ENCODE peak calls at places on chromosomes 7 and 10, in seven cellular contexts. S is GM12891, L is endothelial cell of umbilical vein, D is GM23338, T is Panc1, X is sigmoid colon, V is spleen. O is an unnamed sample.
A peak's percentile ranks its signal among the peaks of the same experiment; 100 is the strongest.

GRCh38 chr10:52423369-52423768 is 109.3 kb downstream of the DKK1 start:
- DNase-seq in S (no peak), L (no peak), D (no peak), T (no peak), X (no peak), V (no peak), O (no peak)

GRCh38 chr10:6207658-6208057 is 4.9 kb downstream of the PFKFB3 start:
- DNase-seq in S (no peak), L (no peak), D (no peak), T (no peak), X (no peak), V (no peak), O (no peak)

GRCh38 chr10:33441561-33441960 is 107.1 kb upstream of the NRP1 start:
- DNase-seq in S (no peak), L (no peak), D (peak; percentile 3), T (no peak), X (no peak), V (no peak), O (no peak)

GRCh38 chr10:63491558-63492316 is 26.0 kb upstream of the JMJD1C start:
- DNase-seq in S (no peak), L (no peak), D (peak; percentile 24), T (no peak), X (peak; percentile 70), V (no peak), O (peak; percentile 61)

GRCh38 chr10:84493951-84494848 is 165.8 kb downstream of the CCSER2 start:
- DNase-seq in S (no peak), L (peak; percentile 67), D (no peak), T (peak; percentile 60), X (no peak), V (no peak), O (no peak)

GRCh38 chr7:13946181-13946580 is 43.3 kb downstream of the ETV1 start:
- DNase-seq in S (no peak), L (no peak), D (no peak), T (no peak), X (no peak), V (no peak), O (no peak)

GRCh38 chr7:149497467-149498261 is at the start of gene ZNF746:
- DNase-seq in S (peak; percentile 97), L (peak; percentile 56), D (peak; percentile 92), T (no peak), X (peak; percentile 89), V (peak; percentile 98), O (peak; percentile 92)

GRCh38 chr7:31744294-31744874 is 57.4 kb downstream of the PPP1R17 start:
- DNase-seq in S (peak; percentile 13), L (peak; percentile 79), D (peak; percentile 81), T (peak; percentile 59), X (peak; percentile 76), V (no peak), O (no peak)

GRCh38 chr10:61294131-61294530 is 159.1 kb downstream of the TMEM26 start:
- DNase-seq in S (no peak), L (no peak), D (no peak), T (no peak), X (no peak), V (no peak), O (no peak)

GRCh38 chr10:79434816-79435215 is 10.6 kb downstream of the ZCCHC24 start:
- DNase-seq in S (no peak), L (peak; percentile 65), D (no peak), T (no peak), X (peak; percentile 83), V (peak; percentile 32), O (no peak)

GRCh38 chr10:132407243-132407746 is 10.3 kb downstream of the PWWP2B start:
- DNase-seq in S (no peak), L (no peak), D (no peak), T (no peak), X (no peak), V (no peak), O (peak; percentile 92)
- TF ChIP-seq POLR2AphosphoS5 in S (no peak), L (no peak), D (no peak), T (no peak), X (no peak), V (peak; percentile 62), O (no peak)

DNA sequence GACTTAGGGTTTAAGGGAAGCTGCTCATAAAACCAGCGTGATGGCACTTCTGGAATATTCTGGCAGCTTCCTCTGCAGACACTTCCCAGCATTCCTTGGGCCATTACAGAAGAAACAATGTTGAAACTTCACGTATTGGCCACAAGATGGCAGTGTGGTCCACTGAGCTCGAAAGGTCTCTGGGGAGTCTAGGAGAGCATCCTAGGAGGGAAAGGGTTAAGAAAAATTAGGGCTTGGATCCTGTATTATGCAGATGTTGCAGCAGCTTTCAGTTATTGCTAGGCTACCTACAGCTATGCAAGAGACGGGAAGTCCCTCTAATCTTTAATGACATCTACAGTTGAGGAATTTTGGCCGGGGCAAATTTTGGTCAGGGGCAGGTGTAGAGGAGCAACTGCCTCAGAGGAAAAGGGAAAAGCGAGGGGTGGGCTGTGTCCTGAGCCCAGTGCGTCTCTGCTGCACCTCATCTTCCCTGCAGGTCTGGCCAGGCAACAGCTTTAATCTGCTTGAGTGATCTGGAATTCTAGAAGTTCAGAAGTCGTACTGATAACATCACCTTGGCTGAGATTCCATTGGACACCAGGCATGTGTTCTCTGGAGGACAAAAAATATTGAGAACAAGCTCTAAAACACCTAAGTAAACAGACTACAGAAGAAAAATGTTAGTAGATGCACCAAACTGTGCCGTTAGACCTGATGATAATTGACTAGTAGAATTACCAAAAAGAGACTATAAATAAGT is 220.8 kb upstream of the PRSS58 start:
- DNase-seq in S (no peak), L (peak; percentile 56), D (peak; percentile 65), T (no peak), X (no peak), V (no peak), O (peak; percentile 57)
- TF ChIP-seq POLR2AphosphoS5 in S (no peak), L (no peak), D (no peak), T (no peak), X (no peak), V (no peak), O (peak; percentile 27)

DNA sequence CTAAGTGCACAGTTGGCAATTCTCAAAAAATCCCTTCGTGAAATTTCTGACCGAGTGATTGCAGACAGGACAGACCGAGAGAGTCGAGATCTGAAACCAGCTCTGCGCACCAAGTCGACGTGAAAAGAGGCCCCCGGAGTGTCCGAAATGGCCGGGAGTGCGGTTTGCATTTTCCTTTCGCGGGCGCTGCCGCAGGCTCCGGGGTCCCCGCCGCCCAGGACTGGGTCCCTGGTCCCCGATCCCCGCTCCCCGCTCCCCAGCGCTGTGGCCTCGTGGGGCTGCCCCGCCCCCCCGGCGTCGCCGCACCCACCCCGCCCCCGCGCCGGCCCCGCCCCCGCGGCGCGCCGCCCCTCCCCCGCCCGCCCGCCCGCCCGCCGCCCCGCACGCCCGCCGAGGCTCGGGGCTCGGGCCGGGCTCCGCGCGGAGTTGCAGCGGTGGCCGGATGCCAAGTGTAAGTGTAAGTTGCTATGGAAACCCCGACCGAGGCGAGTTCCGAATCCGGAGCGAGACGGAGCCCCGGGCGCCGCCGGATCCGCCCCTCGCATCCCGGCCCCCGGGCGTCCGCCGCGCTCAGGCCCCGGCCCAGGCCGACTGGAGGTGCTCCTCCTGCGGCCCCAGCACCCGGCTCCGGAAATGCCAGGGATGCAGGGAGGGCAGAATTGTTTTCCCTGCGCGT is 4.5 kb downstream of the BMI1 start:
- DNase-seq in S (peak; percentile 70), L (peak; percentile 62), D (peak; percentile 95), T (no peak), X (peak; percentile 87), V (peak; percentile 93), O (peak; percentile 93)
- TF ChIP-seq POLR2AphosphoS5 in S (no peak), L (no peak), D (no peak), T (no peak), X (no peak), V (peak; percentile 39), O (no peak)

GRCh38 chr10:69097729-69098128 is 9.8 kb downstream of the SRGN start:
- DNase-seq in S (no peak), L (no peak), D (no peak), T (no peak), X (no peak), V (no peak), O (no peak)

GRCh38 chr10:69093933-69094332 is 6.0 kb downstream of the SRGN start:
- DNase-seq in S (no peak), L (no peak), D (no peak), T (no peak), X (no peak), V (no peak), O (no peak)

GRCh38 chr10:69100136-69100872 is 12.4 kb downstream of the SRGN start:
- DNase-seq in S (no peak), L (no peak), D (peak; percentile 76), T (no peak), X (no peak), V (no peak), O (no peak)

GRCh38 chr10:69092959-69093850 is 5.3 kb downstream of the SRGN start:
- DNase-seq in S (no peak), L (peak; percentile 85), D (peak; percentile 88), T (peak; percentile 82), X (peak; percentile 81), V (peak; percentile 82), O (no peak)

GRCh38 chr10:69096045-69096444 is 8.1 kb downstream of the SRGN start:
- DNase-seq in S (no peak), L (no peak), D (no peak), T (no peak), X (no peak), V (no peak), O (no peak)
- TF ChIP-seq POLR2AphosphoS5 in S (no peak), L (no peak), D (no peak), T (no peak), X (no peak), V (no peak), O (peak; percentile 19)

GRCh38 chr7:77352688-77353406 is 63.3 kb downstream of the GSAP start:
- DNase-seq in S (no peak), L (no peak), D (no peak), T (no peak), X (no peak), V (no peak), O (no peak)

GRCh38 chr7:77346441-77346840 is 69.7 kb downstream of the GSAP start:
- DNase-seq in S (no peak), L (no peak), D (no peak), T (no peak), X (no peak), V (no peak), O (no peak)

GRCh38 chr7:77349141-77349540 is 67.0 kb downstream of the GSAP start:
- DNase-seq in S (no peak), L (peak; percentile 82), D (no peak), T (no peak), X (no peak), V (no peak), O (no peak)

GRCh38 chr7:77351539-77352004 is 64.6 kb downstream of the GSAP start:
- DNase-seq in S (peak; percentile 33), L (peak; percentile 30), D (peak; percentile 32), T (no peak), X (no peak), V (peak; percentile 88), O (no peak)

GRCh38 chr7:77348371-77348813 is 67.8 kb downstream of the GSAP start:
- DNase-seq in S (no peak), L (peak; percentile 91), D (no peak), T (no peak), X (peak; percentile 78), V (no peak), O (no peak)
- TF ChIP-seq POLR2AphosphoS5 in S (no peak), L (no peak), D (no peak), T (no peak), X (peak; percentile 88), V (no peak), O (no peak)